ENCODE peak calls at places on chromosomes 12 and 14, in six cellular contexts. P is ovary; W is CD8-positive, alpha-beta T cell; N is IMR-90; A is PC-9; U is psoas muscle. X is an unnamed sample. For H3K9me3 and H3K4me1, the result is how much of the 10 kb centered on the place peaks cover.

GRCh38 chr14:69006346-69006745 is 27.2 kb upstream of the ACTN1 start:
- DNase-seq in U (no peak), A (no peak), N (no peak), W (no peak), P (no peak), X (no peak)

GRCh38 chr14:89455412-89455811 is 38.4 kb upstream of the FOXN3 start:
- DNase-seq in U (no peak), A (no peak), W (no peak), N (no peak), P (peak), X (no peak)

GRCh38 chr14:104247336-104248202 is 109.2 kb downstream of the KIF26A start:
- DNase-seq in N (no peak), W (no peak), U (no peak), P (peak), A (no peak), X (no peak)

GRCh38 chr14:76104802-76105355 is 46.8 kb upstream of the GPATCH2L start:
- DNase-seq in N (no peak), P (no peak), U (no peak), A (no peak), W (no peak), X (no peak)

GRCh38 chr12:115823635-115824034 is 453.9 kb downstream of the MED13L start:
- DNase-seq in P (no peak), U (peak), W (no peak), N (no peak), A (no peak), X (no peak)

GRCh38 chr12:1083086-1083887 is 92.3 kb downstream of the ERC1 start:
- DNase-seq in N (no peak), P (no peak), W (no peak), U (no peak), A (no peak), X (no peak)

GRCh38 chr12:76272292-76272691 is 75.9 kb downstream of the BBS10 start:
- DNase-seq in N (no peak), P (no peak), A (no peak), W (no peak), U (no peak), X (no peak)

GRCh38 chr12:112796067-112796466 is 4.5 kb downstream of the RPH3A start:
- DNase-seq in N (no peak), P (no peak), A (no peak), W (no peak), U (no peak), X (no peak)

GRCh38 chr14:73786632-73786941 is 65.0 kb upstream of the PTGR2 start:
- DNase-seq in W (no peak), N (peak), U (peak), A (no peak), P (no peak), X (no peak)

GRCh38 chr14:91722386-91722785 is 9.5 kb downstream of the CATSPERB start:
- DNase-seq in W (no peak), U (no peak), A (no peak), P (no peak), N (no peak), X (no peak)

GRCh38 chr12:87253157-87253556 is 776.0 kb downstream of the C12orf50 start:
- DNase-seq in P (no peak), U (no peak), N (no peak), A (peak), W (no peak), X (no peak)

GRCh38 chr12:75837700-75838099 is 193.9 kb downstream of the PHLDA1 start:
- DNase-seq in W (no peak), P (no peak), U (no peak), N (no peak), A (no peak), X (no peak)

GRCh38 chr12:48247181-48247966 is 44.3 kb upstream of the OR10AD1 start:
- DNase-seq in A (no peak), N (no peak), U (no peak), W (no peak), P (no peak), X (no peak)

GRCh38 chr14:31261859-31262739 is 54.5 kb upstream of the HECTD1 start:
- DNase-seq in A (peak), P (no peak), U (no peak), W (no peak), N (peak), X (no peak)

GRCh38 chr12:29737616-29738015 is 46.1 kb downstream of the TMTC1 start:
- DNase-seq in U (no peak), W (no peak), A (no peak), N (no peak), P (no peak), X (no peak)

GRCh38 chr12:105659355-105660075 is 329.0 kb downstream of the C12orf75 start:
- DNase-seq in U (peak), N (no peak), A (peak), W (no peak), P (peak), X (no peak)

GRCh38 chr14:98175881-98176280 is 1096.1 kb downstream of the BCL11B start:
- DNase-seq in P (no peak), U (no peak), N (no peak), W (no peak), A (no peak), X (no peak)
- H3K9me3 ChIP-seq in P (under half), U (under half), N (under half), W (under half), A (under half), X (under half)

DNA sequence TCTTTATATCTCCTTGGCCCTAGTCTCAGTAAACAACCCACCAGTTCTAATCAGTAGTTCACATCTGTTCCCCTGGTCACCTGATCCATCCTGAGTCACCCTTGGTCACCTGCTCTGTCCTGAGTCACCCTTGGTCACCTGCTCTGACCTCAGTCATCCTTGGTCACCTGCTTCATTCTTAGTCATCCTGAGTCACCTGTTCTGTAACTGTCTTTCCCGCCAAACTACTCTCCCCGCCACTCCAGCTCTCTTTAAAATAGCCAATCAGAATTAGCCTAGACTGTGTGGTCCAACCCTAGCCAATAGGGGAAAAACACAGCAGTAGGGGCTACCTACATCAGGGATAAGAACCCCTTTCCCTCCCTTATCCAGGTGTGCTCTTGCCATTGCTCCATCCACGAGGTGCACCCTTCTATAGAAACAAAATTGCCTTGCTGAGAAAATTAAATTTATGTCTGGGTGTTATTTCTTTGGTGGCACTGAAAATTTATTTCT is 245.4 kb upstream of the DIO3 start:
- DNase-seq in A (peak), N (no peak), W (no peak), U (no peak), P (no peak), X (peak)
- H3K4me1 ChIP-seq in A (under half), N (under half), W (under half), U (under half), P (under half), X (under half)

GRCh38 chr12:43551971-43552559 is at the start of gene ADAMTS20:
- DNase-seq in U (no peak), A (no peak), N (peak), W (no peak), P (no peak), X (no peak)
- H3K4me3 ChIP-seq in U (peak), A (no peak), N (peak), W (no peak), P (no peak), X (no peak)

GRCh38 chr14:26381405-26381804 is 216.4 kb downstream of the NOVA1 start:
- DNase-seq in N (no peak), P (no peak), A (no peak), W (no peak), U (no peak), X (no peak)

GRCh38 chr14:26380616-26381015 is 217.2 kb downstream of the NOVA1 start:
- DNase-seq in W (no peak), A (no peak), P (no peak), U (no peak), N (no peak), X (no peak)

GRCh38 chr14:26389646-26390508 is 208.0 kb downstream of the NOVA1 start:
- DNase-seq in U (no peak), W (no peak), P (no peak), A (no peak), N (peak), X (no peak)

GRCh38 chr14:26383286-26383685 is 214.5 kb downstream of the NOVA1 start:
- DNase-seq in P (no peak), A (no peak), W (no peak), N (no peak), U (no peak), X (no peak)

GRCh38 chr14:26385302-26385701 is 212.5 kb downstream of the NOVA1 start:
- DNase-seq in P (no peak), W (no peak), A (no peak), U (no peak), N (no peak), X (no peak)
- H3K9me3 ChIP-seq in P (under half), W (under half), A (under half), U (under half), N (under half), X (under half)

DNA sequence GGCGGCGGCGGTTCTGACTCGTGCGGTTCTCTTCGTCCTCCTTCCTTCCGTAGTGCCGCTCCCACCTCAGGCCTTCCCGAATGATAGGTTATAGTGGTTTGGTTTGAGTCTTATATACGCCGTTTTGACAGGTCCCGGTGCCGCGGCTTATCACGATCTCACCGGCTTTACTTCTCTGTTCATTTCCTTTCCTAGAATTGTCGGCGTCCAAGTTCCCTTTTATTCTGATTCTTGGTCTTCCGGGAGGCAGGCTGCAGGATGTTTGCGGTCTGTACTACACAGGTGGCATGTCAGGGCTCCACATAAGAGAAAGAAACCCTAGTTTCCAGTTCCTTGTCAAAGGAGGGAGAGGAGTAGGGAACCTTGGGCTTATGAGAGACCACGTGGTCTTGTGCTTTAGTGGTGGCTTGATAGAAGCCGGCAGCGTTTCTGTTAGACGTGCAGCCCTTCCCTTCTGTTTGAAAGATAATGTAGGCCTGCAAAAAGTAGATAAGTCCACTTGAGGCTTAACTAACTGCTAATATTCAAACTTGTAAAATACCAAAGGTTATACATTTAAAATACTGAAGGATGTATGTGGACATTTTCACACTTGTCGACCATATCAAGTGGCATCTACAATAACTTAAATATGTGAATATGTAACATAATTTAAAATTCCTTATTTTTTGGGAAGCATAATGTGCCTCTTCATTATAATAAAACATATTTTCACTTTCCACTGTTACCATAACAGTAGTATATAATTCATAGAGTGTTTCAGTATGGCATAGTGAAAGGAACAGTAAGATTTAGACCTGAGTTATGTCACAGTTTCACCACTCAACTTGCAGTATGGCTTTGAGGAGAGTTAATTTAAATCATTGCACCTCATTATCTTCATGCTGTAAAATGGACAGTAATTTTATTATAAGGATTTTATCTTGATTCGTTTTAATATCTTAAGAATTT is 804 bp downstream of the USP15 start:
- DNase-seq in U (no peak), W (peak), N (peak), A (peak), P (no peak), X (no peak)
- H3K4me1 ChIP-seq in U (under half), W (half or more), N (under half), A (under half), P (under half), X (under half)

DNA sequence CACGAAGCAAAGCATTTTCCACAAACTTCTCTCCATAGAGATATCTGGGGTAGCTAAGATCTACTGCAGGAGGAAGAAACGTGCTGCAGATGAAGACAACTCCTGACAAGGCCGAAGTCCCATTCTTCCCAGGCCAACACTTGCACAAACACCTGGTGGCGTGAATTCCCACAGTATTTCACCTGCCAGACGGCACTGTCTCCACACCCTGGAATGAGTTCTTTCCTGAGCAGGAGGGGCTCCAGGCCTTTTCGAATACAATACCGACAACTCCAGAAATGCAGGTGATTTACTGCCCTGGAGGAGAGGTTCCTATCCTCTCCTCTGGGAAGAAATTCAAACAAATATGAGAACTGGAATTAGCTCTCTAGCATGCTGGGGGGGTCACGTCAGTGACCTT is 179.9 kb downstream of the MON2 start:
- DNase-seq in U (no peak), P (no peak), W (no peak), N (no peak), A (no peak), X (no peak)
- H3K4me3 ChIP-seq in U (no peak), P (no peak), W (no peak), N (no peak), A (no peak), X (no peak)

GRCh38 chr14:98551028-98551427 is 721.0 kb downstream of the BCL11B start:
- DNase-seq in W (no peak), P (no peak), N (no peak), U (no peak), A (no peak), X (no peak)

GRCh38 chr14:98555440-98555839 is 716.6 kb downstream of the BCL11B start:
- DNase-seq in A (no peak), W (no peak), P (no peak), N (no peak), U (no peak), X (no peak)
- H3K9me3 ChIP-seq in A (under half), W (under half), P (under half), N (under half), U (under half), X (under half)

GRCh38 chr14:21258889-21259787 is 10.1 kb downstream of the HNRNPC start:
- DNase-seq in N (no peak), U (no peak), W (no peak), A (no peak), P (no peak), X (no peak)
- H3K4me1 ChIP-seq in N (under half), U (half or more), W (half or more), A (under half), P (under half), X (half or more)

GRCh38 chr14:93332032-93332852 is 594 bp downstream of the BTBD7 start:
- DNase-seq in P (peak), N (peak), W (no peak), U (peak), A (peak), X (no peak)

GRCh38 chr14:93329965-93330608 is 2.7 kb downstream of the BTBD7 start:
- DNase-seq in A (no peak), N (no peak), W (no peak), P (no peak), U (no peak), X (no peak)

GRCh38 chr14:93332853-93333630 is at the start of gene BTBD7:
- DNase-seq in N (peak), W (peak), P (peak), U (peak), A (peak), X (peak)

GRCh38 chr14:93330609-93331000 is 2.2 kb downstream of the BTBD7 start:
- DNase-seq in U (no peak), A (peak), N (no peak), P (no peak), W (no peak), X (no peak)

GRCh38 chr14:93331375-93332031 is 1.3 kb downstream of the BTBD7 start:
- DNase-seq in P (peak), N (no peak), A (no peak), W (no peak), U (peak), X (no peak)
- H3K4me3 ChIP-seq in P (peak), N (peak), A (peak), W (peak), U (peak), X (peak)